ENCODE peak calls at places on chromosomes 13 and 19, in five cellular contexts. One of them, this sample, is unnamed.

GRCh38 chr13:35496011-35496410 is 19.5 kb upstream of the MAB21L1 start:
- DNase-seq in prostate gland: no peak
- DNase-seq in transverse colon: no peak
- DNase-seq in GM12892: no peak
- DNase-seq in spleen: no peak
- DNase-seq in this sample: no peak

GRCh38 chr13:97134364-97135095 is 87.6 kb upstream of the MBNL2 start:
- DNase-seq in prostate gland: no peak
- DNase-seq in transverse colon: no peak
- DNase-seq in spleen: no peak
- DNase-seq in GM12892: no peak
- DNase-seq in this sample: no peak

GRCh38 chr13:91072511-91072910 is 275.0 kb upstream of the MIR17HG start:
- DNase-seq in prostate gland: no peak
- DNase-seq in spleen: no peak
- DNase-seq in transverse colon: no peak
- DNase-seq in GM12892: no peak
- DNase-seq in this sample: no peak

GRCh38 chr13:38239874-38240273 is 109.8 kb upstream of the UFM1 start:
- DNase-seq in prostate gland: no peak
- DNase-seq in GM12892: no peak
- DNase-seq in spleen: no peak
- DNase-seq in transverse colon: no peak
- DNase-seq in this sample: no peak

GRCh38 chr19:55703790-55704215 is 28.8 kb downstream of the EPN1 start:
- DNase-seq in GM12892: no peak
- DNase-seq in spleen: peak
- DNase-seq in transverse colon: peak
- DNase-seq in prostate gland: no peak
- DNase-seq in this sample: no peak

GRCh38 chr13:112705286-112705685 is 15.4 kb downstream of the ATP11A start:
- DNase-seq in spleen: peak
- DNase-seq in transverse colon: peak
- DNase-seq in GM12892: no peak
- DNase-seq in prostate gland: no peak
- DNase-seq in this sample: no peak

GRCh38 chr13:41505209-41505835 is 48.0 kb downstream of the RGCC start:
- DNase-seq in transverse colon: no peak
- DNase-seq in spleen: no peak
- DNase-seq in GM12892: no peak
- DNase-seq in prostate gland: no peak
- DNase-seq in this sample: no peak

GRCh38 chr19:778910-779653 is 18.2 kb upstream of the PTBP1 start:
- DNase-seq in transverse colon: peak
- DNase-seq in prostate gland: peak
- DNase-seq in spleen: no peak
- DNase-seq in GM12892: no peak
- DNase-seq in this sample: no peak

GRCh38 chr19:12974301-12975220 is 5.2 kb downstream of the DAND5 start:
- DNase-seq in transverse colon: no peak
- DNase-seq in GM12892: no peak
- DNase-seq in prostate gland: no peak
- DNase-seq in spleen: no peak
- DNase-seq in this sample: no peak

GRCh38 chr13:85254641-85255040 is 544.6 kb downstream of the SLITRK6 start:
- DNase-seq in spleen: no peak
- DNase-seq in GM12892: no peak
- DNase-seq in prostate gland: no peak
- DNase-seq in transverse colon: no peak
- DNase-seq in this sample: no peak

GRCh38 chr19:41398603-41399002 is 985 bp downstream of the BCKDHA start:
- DNase-seq in transverse colon: no peak
- DNase-seq in spleen: no peak
- DNase-seq in GM12892: no peak
- DNase-seq in prostate gland: no peak
- DNase-seq in this sample: no peak

GRCh38 chr19:7534531-7534980 is 961 bp upstream of the PNPLA6 start:
- DNase-seq in GM12892: no peak
- DNase-seq in transverse colon: peak
- DNase-seq in prostate gland: peak
- DNase-seq in spleen: no peak
- DNase-seq in this sample: no peak

GRCh38 chr13:37026778-37027177 is 26.2 kb downstream of the EXOSC8 start:
- DNase-seq in spleen: no peak
- DNase-seq in prostate gland: no peak
- DNase-seq in GM12892: no peak
- DNase-seq in transverse colon: no peak
- DNase-seq in this sample: no peak

DNA sequence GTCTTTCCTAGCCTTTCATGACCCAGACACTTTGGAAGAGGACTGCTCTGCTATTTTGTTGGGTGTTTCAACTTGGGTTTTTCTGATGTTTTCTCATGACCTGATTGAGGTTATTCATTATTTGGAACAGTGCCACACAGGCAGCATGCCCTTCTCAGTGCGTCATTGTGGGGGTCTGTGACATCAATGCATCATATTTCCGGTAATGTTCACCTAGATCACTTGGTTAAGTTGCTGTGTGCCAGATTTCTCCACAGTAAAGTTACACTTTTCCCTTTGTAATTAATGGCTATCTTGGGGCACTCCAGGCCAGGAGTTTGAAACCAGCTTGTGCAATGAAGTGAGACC is 124.4 kb downstream of the SIPA1L3 start:
- DNase-seq in transverse colon: no peak
- DNase-seq in spleen: no peak
- DNase-seq in GM12892: no peak
- DNase-seq in prostate gland: no peak
- DNase-seq in this sample: no peak
- TF ChIP-seq POLR2AphosphoS5 in transverse colon: no peak
- TF ChIP-seq POLR2AphosphoS5 in spleen: no peak
- TF ChIP-seq POLR2AphosphoS5 in GM12892: no peak
- TF ChIP-seq POLR2AphosphoS5 in prostate gland: no peak
- TF ChIP-seq POLR2AphosphoS5 in this sample: no peak

GRCh38 chr19:14495678-14496028 is 274 bp downstream of the GIPC1 start:
- DNase-seq in spleen: no peak
- DNase-seq in prostate gland: no peak
- DNase-seq in transverse colon: no peak
- DNase-seq in GM12892: no peak
- DNase-seq in this sample: no peak

GRCh38 chr19:14497347-14497921 is 1.5 kb upstream of the GIPC1 start:
- DNase-seq in prostate gland: no peak
- DNase-seq in spleen: peak
- DNase-seq in transverse colon: peak
- DNase-seq in GM12892: no peak
- DNase-seq in this sample: no peak

GRCh38 chr19:14494910-14495677 is 833 bp downstream of the GIPC1 start:
- DNase-seq in spleen: no peak
- DNase-seq in transverse colon: no peak
- DNase-seq in prostate gland: no peak
- DNase-seq in GM12892: no peak
- DNase-seq in this sample: no peak

GRCh38 chr19:14496849-14497346 is 971 bp upstream of the GIPC1 start:
- DNase-seq in GM12892: no peak
- DNase-seq in prostate gland: no peak
- DNase-seq in spleen: no peak
- DNase-seq in transverse colon: no peak
- DNase-seq in this sample: no peak

GRCh38 chr19:14496029-14496848 is at the start of gene GIPC1:
- DNase-seq in transverse colon: peak
- DNase-seq in prostate gland: peak
- DNase-seq in GM12892: peak
- DNase-seq in spleen: peak
- DNase-seq in this sample: peak
- TF ChIP-seq POLR2AphosphoS5 in transverse colon: peak
- TF ChIP-seq POLR2AphosphoS5 in prostate gland: peak
- TF ChIP-seq POLR2AphosphoS5 in GM12892: no peak
- TF ChIP-seq POLR2AphosphoS5 in spleen: peak
- TF ChIP-seq POLR2AphosphoS5 in this sample: no peak

GRCh38 chr13:114130708-114131580 is 1.5 kb downstream of the RASA3 start:
- DNase-seq in GM12892: no peak
- DNase-seq in prostate gland: no peak
- DNase-seq in spleen: peak
- DNase-seq in transverse colon: peak
- DNase-seq in this sample: peak
- TF ChIP-seq POLR2AphosphoS5 in GM12892: no peak
- TF ChIP-seq POLR2AphosphoS5 in prostate gland: no peak
- TF ChIP-seq POLR2AphosphoS5 in spleen: peak
- TF ChIP-seq POLR2AphosphoS5 in transverse colon: peak
- TF ChIP-seq POLR2AphosphoS5 in this sample: peak

GRCh38 chr19:42436006-42436405 is 6.7 kb downstream of the CXCL17 start:
- DNase-seq in transverse colon: no peak
- DNase-seq in prostate gland: no peak
- DNase-seq in spleen: no peak
- DNase-seq in GM12892: no peak
- DNase-seq in this sample: no peak

GRCh38 chr19:42431486-42431885 is 4.3 kb upstream of the LIPE start:
- DNase-seq in spleen: no peak
- DNase-seq in transverse colon: no peak
- DNase-seq in GM12892: no peak
- DNase-seq in prostate gland: no peak
- DNase-seq in this sample: no peak

GRCh38 chr19:42428676-42429075 is 1.5 kb upstream of the LIPE start:
- DNase-seq in GM12892: no peak
- DNase-seq in prostate gland: no peak
- DNase-seq in transverse colon: no peak
- DNase-seq in spleen: no peak
- DNase-seq in this sample: no peak

GRCh38 chr19:42435316-42435715 is 7.4 kb downstream of the CXCL17 start:
- DNase-seq in prostate gland: no peak
- DNase-seq in transverse colon: no peak
- DNase-seq in spleen: no peak
- DNase-seq in GM12892: no peak
- DNase-seq in this sample: no peak

GRCh38 chr19:42433503-42434260 is 6.5 kb upstream of the LIPE start:
- DNase-seq in prostate gland: no peak
- DNase-seq in GM12892: no peak
- DNase-seq in spleen: peak
- DNase-seq in transverse colon: peak
- DNase-seq in this sample: no peak
- TF ChIP-seq POLR2AphosphoS5 in prostate gland: no peak
- TF ChIP-seq POLR2AphosphoS5 in GM12892: no peak
- TF ChIP-seq POLR2AphosphoS5 in spleen: peak
- TF ChIP-seq POLR2AphosphoS5 in transverse colon: no peak
- TF ChIP-seq POLR2AphosphoS5 in this sample: no peak

DNA sequence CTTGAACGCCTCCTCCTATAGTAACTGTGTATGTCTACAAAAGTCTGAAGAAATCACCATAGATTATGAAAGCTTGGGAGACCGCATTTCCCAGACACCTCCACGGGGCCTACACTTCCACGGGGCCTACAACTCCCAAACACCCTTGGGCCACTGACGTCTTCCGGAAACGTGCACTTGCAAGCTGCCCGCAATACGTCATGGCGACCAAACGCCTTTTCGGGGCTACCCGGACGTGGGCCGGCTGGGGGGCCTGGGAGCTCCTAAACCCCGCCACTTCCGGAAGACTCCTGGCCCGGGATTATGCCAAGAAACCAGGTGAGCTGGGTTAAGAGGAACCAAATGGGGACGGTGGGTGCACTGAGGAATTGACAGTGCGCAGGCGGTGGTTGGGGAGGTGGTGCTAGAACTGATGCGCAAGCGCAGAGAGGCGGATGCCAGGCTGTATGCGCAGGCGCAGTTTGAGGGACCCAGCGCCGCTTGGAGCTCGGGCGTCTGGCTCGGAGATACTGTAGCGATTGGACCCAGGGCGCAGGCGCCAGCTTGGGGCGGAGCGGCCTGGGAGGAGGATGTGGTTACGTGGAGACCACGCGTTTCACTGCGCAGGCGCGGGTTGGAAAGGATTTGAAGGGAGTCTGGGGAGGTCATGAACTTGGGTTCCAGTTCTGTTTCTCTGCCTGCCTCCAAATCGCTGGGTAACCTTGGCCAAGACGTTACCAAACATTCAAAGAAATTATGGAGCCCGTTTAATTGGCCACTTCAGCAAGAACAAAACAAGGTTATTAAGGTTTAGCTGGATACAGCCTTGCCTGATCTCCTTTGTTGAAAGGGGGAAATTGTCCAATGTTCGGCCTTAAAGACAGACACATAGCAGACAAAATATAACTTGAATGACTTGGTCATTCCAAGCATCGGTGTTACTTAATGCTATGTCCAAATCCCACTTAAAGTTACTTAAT is at the start of gene MRPL54:
- DNase-seq in prostate gland: peak
- DNase-seq in GM12892: peak
- DNase-seq in transverse colon: peak
- DNase-seq in spleen: peak
- DNase-seq in this sample: peak
- TF ChIP-seq POLR2AphosphoS5 in prostate gland: peak
- TF ChIP-seq POLR2AphosphoS5 in GM12892: peak
- TF ChIP-seq POLR2AphosphoS5 in transverse colon: peak
- TF ChIP-seq POLR2AphosphoS5 in spleen: peak
- TF ChIP-seq POLR2AphosphoS5 in this sample: peak

DNA sequence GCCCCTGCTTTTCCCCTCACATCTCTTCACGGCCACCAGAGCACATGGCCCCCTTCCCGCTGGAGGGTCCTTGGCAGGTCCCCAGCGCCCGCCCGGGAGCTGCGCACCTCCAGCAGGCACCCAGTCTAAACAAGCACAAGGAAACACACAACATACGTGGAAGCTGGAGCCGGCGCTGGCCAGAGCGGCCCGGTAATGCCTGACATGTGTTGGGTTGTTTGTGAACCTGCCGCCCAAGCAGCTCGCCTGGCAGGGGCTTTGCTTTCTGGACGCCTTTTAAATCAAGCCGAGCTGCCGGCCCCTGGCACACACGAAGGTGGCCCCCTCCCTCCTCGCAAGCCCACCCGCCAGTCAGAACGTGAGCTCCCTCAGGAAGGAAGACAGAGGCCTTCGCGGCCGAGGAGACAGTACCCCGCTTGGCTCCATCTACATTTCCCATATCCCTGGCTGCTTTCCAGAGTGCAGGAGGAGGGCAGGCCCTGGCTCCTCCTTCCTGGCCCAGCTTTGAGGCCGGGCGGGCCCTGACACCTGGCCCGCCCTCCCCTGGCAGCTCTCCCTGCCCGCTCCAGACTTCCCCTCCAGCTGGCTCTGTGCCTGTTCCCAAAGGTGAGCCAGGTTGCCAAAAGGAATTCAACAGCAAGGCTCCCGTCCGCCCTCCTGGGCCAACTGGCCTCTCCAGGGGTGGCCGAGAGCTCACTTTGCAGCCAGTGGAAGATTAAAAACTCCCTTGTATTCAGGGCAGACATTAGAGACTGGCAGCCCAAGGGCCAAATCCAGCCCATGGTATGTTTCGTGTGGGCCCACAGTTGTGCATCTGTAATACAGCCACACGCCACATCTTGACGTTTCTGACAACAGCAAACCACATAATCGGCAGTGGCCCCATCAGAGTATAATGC is 28.7 kb downstream of the COMP start:
- DNase-seq in prostate gland: peak
- DNase-seq in transverse colon: peak
- DNase-seq in GM12892: no peak
- DNase-seq in spleen: no peak
- DNase-seq in this sample: no peak
- TF ChIP-seq POLR2AphosphoS5 in prostate gland: peak
- TF ChIP-seq POLR2AphosphoS5 in transverse colon: no peak
- TF ChIP-seq POLR2AphosphoS5 in GM12892: no peak
- TF ChIP-seq POLR2AphosphoS5 in spleen: peak
- TF ChIP-seq POLR2AphosphoS5 in this sample: no peak

DNA sequence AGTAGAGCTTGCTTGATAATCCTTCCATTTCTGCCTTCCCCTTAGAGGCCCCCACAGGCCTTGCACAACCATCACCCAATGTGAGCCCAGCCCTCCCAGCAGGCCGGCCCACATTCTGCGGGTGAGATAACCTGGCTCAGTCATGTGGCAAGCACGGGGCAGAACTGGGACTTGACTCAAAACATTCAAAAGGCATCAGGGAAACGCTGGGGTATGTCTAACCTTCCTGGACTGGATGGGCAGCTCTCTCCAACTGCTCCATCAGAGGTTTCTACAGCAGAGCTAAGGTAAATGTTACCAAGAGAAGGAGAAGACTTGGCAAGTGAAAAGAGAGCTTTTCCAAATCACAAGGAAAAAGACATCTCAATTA is 24.8 kb downstream of the EPS15L1 start:
- DNase-seq in GM12892: no peak
- DNase-seq in prostate gland: no peak
- DNase-seq in spleen: peak
- DNase-seq in transverse colon: peak
- DNase-seq in this sample: no peak
- TF ChIP-seq POLR2AphosphoS5 in GM12892: no peak
- TF ChIP-seq POLR2AphosphoS5 in prostate gland: peak
- TF ChIP-seq POLR2AphosphoS5 in spleen: peak
- TF ChIP-seq POLR2AphosphoS5 in transverse colon: no peak
- TF ChIP-seq POLR2AphosphoS5 in this sample: no peak

This sample was measured in GM12891.